ENCODE peak calls at places on chromosomes 4 and X, in eight cellular contexts. K is HTR-8/SVneo, H is NCI-H2171, Q is NCI-H1092, J is NCI-H1105 treated with DMSO at 0.1 percent for 48 hours, Y is endothelial cell, P is NCI-H748 treated with DMSO at 0.1 percent for 48 hours, A is fibroblast of pulmonary artery. N is an unnamed sample.

GRCh38 chr4:108881190-108881589 is 118.3 kb upstream of the ETNPPL start:
- DNase-seq in K (no peak), H (no peak), Q (no peak), J (no peak), Y (no peak), P (no peak), A (peak; percentile 92), N (no peak)

GRCh38 chrX:45329217-45329616 is 128.5 kb upstream of the DIPK2B start:
- DNase-seq in K (no peak), H (no peak), Q (no peak), J (no peak), Y (no peak), P (no peak), A (no peak), N (no peak)

GRCh38 chr4:188821500-188821899 is 682.3 kb downstream of the TRIML1 start:
- DNase-seq in K (peak; percentile 2), H (no peak), Q (no peak), J (no peak), Y (no peak), P (no peak), A (no peak), N (no peak)

GRCh38 chr4:11702886-11703555 is 274.3 kb upstream of the HS3ST1 start:
- DNase-seq in K (no peak), H (no peak), Q (no peak), J (no peak), Y (no peak), P (no peak), A (no peak), N (no peak)

GRCh38 chr4:8871417-8872401 is at the start of gene HMX1:
- DNase-seq in K (peak; percentile 61), H (peak; percentile 77), Q (no peak), J (peak; percentile 66), Y (peak; percentile 60), P (no peak), A (no peak), N (no peak)

GRCh38 chrX:9729161-9729885 is 36.3 kb downstream of the GPR143 start:
- DNase-seq in K (no peak), H (no peak), Q (no peak), J (no peak), Y (no peak), P (no peak), A (peak; percentile 8), N (no peak)

GRCh38 chrX:148133099-148133725 is 152.1 kb downstream of the FMR1NB start:
- DNase-seq in K (no peak), H (no peak), Q (no peak), J (peak; percentile 83), Y (no peak), P (peak; percentile 5), A (peak; percentile 0), N (peak; percentile 40)

GRCh38 chr4:7649411-7649740 is 214.6 kb upstream of the PSAPL1 start:
- DNase-seq in K (no peak), H (no peak), Q (no peak), J (no peak), Y (no peak), P (no peak), A (no peak), N (no peak)

GRCh38 chr4:44700427-44700826 is 22.2 kb downstream of the GUF1 start:
- DNase-seq in K (no peak), H (no peak), Q (no peak), J (no peak), Y (no peak), P (no peak), A (no peak), N (no peak)

GRCh38 chrX:40449396-40449795 is 131.4 kb upstream of the ATP6AP2 start:
- DNase-seq in K (no peak), H (no peak), Q (peak; percentile 13), J (peak; percentile 85), Y (no peak), P (no peak), A (no peak), N (no peak)

GRCh38 chr4:80500593-80500992 is 165.1 kb downstream of the CFAP299 start:
- DNase-seq in K (no peak), H (no peak), Q (no peak), J (no peak), Y (no peak), P (no peak), A (peak; percentile 1), N (no peak)

GRCh38 chrX:54754854-54755253 is 43.2 kb downstream of the ITIH6 start:
- DNase-seq in K (no peak), H (no peak), Q (no peak), J (no peak), Y (no peak), P (no peak), A (no peak), N (no peak)

GRCh38 chr4:17091104-17091503 is 192.7 kb upstream of the LDB2 start:
- DNase-seq in K (no peak), H (no peak), Q (no peak), J (no peak), Y (no peak), P (no peak), A (no peak), N (no peak)

GRCh38 chrX:20140410-20140809 is 1.2 kb downstream of the EIF1AX start:
- DNase-seq in K (no peak), H (no peak), Q (no peak), J (no peak), Y (no peak), P (no peak), A (no peak), N (peak; percentile 13)

GRCh38 chr4:53562409-53562808 is 28.9 kb downstream of the LNX1 start:
- DNase-seq in K (no peak), H (no peak), Q (no peak), J (peak; percentile 44), Y (no peak), P (peak; percentile 22), A (no peak), N (no peak)

GRCh38 chrX:2679534-2680485 is 11.3 kb upstream of the CD99 start:
- DNase-seq in K (no peak), H (no peak), Q (no peak), J (no peak), Y (no peak), P (no peak), A (peak; percentile 64), N (no peak)

GRCh38 chr4:5812506-5813229 is 80.2 kb downstream of the CRMP1 start:
- DNase-seq in K (peak; percentile 82), H (peak; percentile 20), Q (peak; percentile 39), J (peak; percentile 30), Y (peak; percentile 42), P (peak; percentile 44), A (peak; percentile 85), N (no peak)

GRCh38 chr4:122458625-122459024 is 2.1 kb upstream of the IL2 start:
- DNase-seq in K (no peak), H (no peak), Q (no peak), J (no peak), Y (no peak), P (no peak), A (no peak), N (no peak)

GRCh38 chrX:16445166-16445752 is 204.7 kb upstream of the S100G start:
- DNase-seq in K (peak; percentile 42), H (peak; percentile 2), Q (no peak), J (peak; percentile 14), Y (peak; percentile 15), P (no peak), A (peak; percentile 22), N (no peak)

GRCh38 chr4:154640999-154641398 is 28.5 kb upstream of the FGG start:
- DNase-seq in K (no peak), H (no peak), Q (no peak), J (no peak), Y (no peak), P (no peak), A (no peak), N (no peak)

N was measured in NCI-H524 treated with DMSO at 0.1 percent for 48 hours.